ENCODE peak calls at places on chromosome 14, in six cellular contexts. One of them, this sample, is unnamed.

GRCh38 chr14:81384900-81385299 is 15.2 kb downstream of the STON2 start:
- DNase-seq in tibial artery: no peak
- DNase-seq in endothelial cell: no peak
- DNase-seq in nephron progenitor cell: no peak
- DNase-seq in lung: no peak
- DNase-seq in mucosa of descending colon: no peak
- DNase-seq in this sample: no peak

GRCh38 chr14:102933618-102934231 is 11.3 kb downstream of the AMN start:
- DNase-seq in tibial artery: no peak
- DNase-seq in endothelial cell: no peak
- DNase-seq in nephron progenitor cell: no peak
- DNase-seq in lung: no peak
- DNase-seq in mucosa of descending colon: no peak
- DNase-seq in this sample: no peak

GRCh38 chr14:64196668-64197411 is 97.3 kb downstream of the ESR2 start:
- DNase-seq in tibial artery: no peak
- DNase-seq in endothelial cell: peak; percentile 38
- DNase-seq in nephron progenitor cell: peak; percentile 71
- DNase-seq in lung: peak; percentile 62
- DNase-seq in mucosa of descending colon: peak; percentile 30
- DNase-seq in this sample: peak; percentile 46

GRCh38 chr14:68075382-68076029 is 255.9 kb downstream of the RAD51B start:
- DNase-seq in tibial artery: no peak
- DNase-seq in endothelial cell: no peak
- DNase-seq in nephron progenitor cell: no peak
- DNase-seq in lung: no peak
- DNase-seq in mucosa of descending colon: no peak
- DNase-seq in this sample: no peak

GRCh38 chr14:34981743-34982420 is 910 bp upstream of the SRP54 start:
- DNase-seq in tibial artery: peak; percentile 22
- DNase-seq in endothelial cell: peak; percentile 52
- DNase-seq in nephron progenitor cell: peak; percentile 40
- DNase-seq in lung: peak; percentile 31
- DNase-seq in mucosa of descending colon: peak; percentile 41
- DNase-seq in this sample: no peak

GRCh38 chr14:73230051-73230450 is 7.3 kb upstream of the PAPLN start:
- DNase-seq in tibial artery: no peak
- DNase-seq in endothelial cell: no peak
- DNase-seq in nephron progenitor cell: no peak
- DNase-seq in lung: no peak
- DNase-seq in mucosa of descending colon: no peak
- DNase-seq in this sample: no peak

GRCh38 chr14:56324831-56325230 is 206.6 kb downstream of the PELI2 start:
- DNase-seq in tibial artery: no peak
- DNase-seq in endothelial cell: no peak
- DNase-seq in nephron progenitor cell: no peak
- DNase-seq in lung: no peak
- DNase-seq in mucosa of descending colon: no peak
- DNase-seq in this sample: no peak

GRCh38 chr14:31834616-31835015 is 242.5 kb upstream of the ARHGAP5 start:
- DNase-seq in tibial artery: no peak
- DNase-seq in endothelial cell: no peak
- DNase-seq in nephron progenitor cell: no peak
- DNase-seq in lung: no peak
- DNase-seq in mucosa of descending colon: peak; percentile 8
- DNase-seq in this sample: no peak

GRCh38 chr14:55277972-55278740 is 6.9 kb downstream of the FBXO34 start:
- DNase-seq in tibial artery: no peak
- DNase-seq in endothelial cell: no peak
- DNase-seq in nephron progenitor cell: no peak
- DNase-seq in lung: no peak
- DNase-seq in mucosa of descending colon: no peak
- DNase-seq in this sample: no peak

GRCh38 chr14:73287071-73287470 is 49.8 kb downstream of the PAPLN start:
- DNase-seq in tibial artery: no peak
- DNase-seq in endothelial cell: no peak
- DNase-seq in nephron progenitor cell: no peak
- DNase-seq in lung: no peak
- DNase-seq in mucosa of descending colon: no peak
- DNase-seq in this sample: no peak

GRCh38 chr14:94640721-94641631 is 28.8 kb downstream of the SERPINA3 start:
- DNase-seq in tibial artery: no peak
- DNase-seq in endothelial cell: no peak
- DNase-seq in nephron progenitor cell: no peak
- DNase-seq in lung: no peak
- DNase-seq in mucosa of descending colon: no peak
- DNase-seq in this sample: no peak

GRCh38 chr14:103656758-103657133 is 27.7 kb downstream of the KLC1 start:
- DNase-seq in tibial artery: no peak
- DNase-seq in endothelial cell: no peak
- DNase-seq in nephron progenitor cell: no peak
- DNase-seq in lung: no peak
- DNase-seq in mucosa of descending colon: no peak
- DNase-seq in this sample: no peak

GRCh38 chr14:96090441-96091148 is 51.4 kb downstream of the C14orf132 start:
- DNase-seq in tibial artery: peak; percentile 48
- DNase-seq in endothelial cell: no peak
- DNase-seq in nephron progenitor cell: peak; percentile 37
- DNase-seq in lung: no peak
- DNase-seq in mucosa of descending colon: peak; percentile 59
- DNase-seq in this sample: no peak

GRCh38 chr14:100285021-100285912 is 21.0 kb downstream of the SLC25A29 start:
- DNase-seq in tibial artery: no peak
- DNase-seq in endothelial cell: peak; percentile 83
- DNase-seq in nephron progenitor cell: peak; percentile 86
- DNase-seq in lung: peak; percentile 68
- DNase-seq in mucosa of descending colon: peak; percentile 73
- DNase-seq in this sample: peak; percentile 92

GRCh38 chr14:24837280-24838046 is 203.5 kb upstream of the GZMB start:
- DNase-seq in tibial artery: no peak
- DNase-seq in endothelial cell: no peak
- DNase-seq in nephron progenitor cell: no peak
- DNase-seq in lung: no peak
- DNase-seq in mucosa of descending colon: no peak
- DNase-seq in this sample: no peak

GRCh38 chr14:68384881-68385280 is 408.0 kb downstream of the ZFP36L1 start:
- DNase-seq in tibial artery: no peak
- DNase-seq in endothelial cell: no peak
- DNase-seq in nephron progenitor cell: no peak
- DNase-seq in lung: no peak
- DNase-seq in mucosa of descending colon: no peak
- DNase-seq in this sample: no peak

GRCh38 chr14:52351561-52352491 is 37.7 kb downstream of the PTGER2 start:
- DNase-seq in tibial artery: no peak
- DNase-seq in endothelial cell: no peak
- DNase-seq in nephron progenitor cell: no peak
- DNase-seq in lung: no peak
- DNase-seq in mucosa of descending colon: peak; percentile 37
- DNase-seq in this sample: no peak

GRCh38 chr14:67622675-67623074 is 3.0 kb downstream of the ARG2 start:
- DNase-seq in tibial artery: peak; percentile 46
- DNase-seq in endothelial cell: peak; percentile 54
- DNase-seq in nephron progenitor cell: peak; percentile 10
- DNase-seq in lung: no peak
- DNase-seq in mucosa of descending colon: no peak
- DNase-seq in this sample: no peak

GRCh38 chr14:90426663-90427062 is 29.8 kb downstream of the CALM1 start:
- DNase-seq in tibial artery: no peak
- DNase-seq in endothelial cell: no peak
- DNase-seq in nephron progenitor cell: no peak
- DNase-seq in lung: no peak
- DNase-seq in mucosa of descending colon: peak; percentile 48
- DNase-seq in this sample: no peak

GRCh38 chr14:49796025-49796424 is 28.1 kb downstream of the KLHDC2 start:
- DNase-seq in tibial artery: no peak
- DNase-seq in endothelial cell: no peak
- DNase-seq in nephron progenitor cell: no peak
- DNase-seq in lung: no peak
- DNase-seq in mucosa of descending colon: no peak
- DNase-seq in this sample: no peak

GRCh38 chr14:86675059-86675458 is 1145.1 kb downstream of the FLRT2 start:
- DNase-seq in tibial artery: no peak
- DNase-seq in endothelial cell: no peak
- DNase-seq in nephron progenitor cell: no peak
- DNase-seq in lung: no peak
- DNase-seq in mucosa of descending colon: no peak
- DNase-seq in this sample: no peak

GRCh38 chr14:90556050-90556477 is 159.2 kb downstream of the CALM1 start:
- DNase-seq in tibial artery: no peak
- DNase-seq in endothelial cell: peak; percentile 24
- DNase-seq in nephron progenitor cell: peak; percentile 71
- DNase-seq in lung: no peak
- DNase-seq in mucosa of descending colon: peak; percentile 53
- DNase-seq in this sample: no peak

GRCh38 chr14:29584992-29585391 is 342.7 kb downstream of the PRKD1 start:
- DNase-seq in tibial artery: peak; percentile 69
- DNase-seq in endothelial cell: no peak
- DNase-seq in nephron progenitor cell: peak; percentile 12
- DNase-seq in lung: peak; percentile 61
- DNase-seq in mucosa of descending colon: peak; percentile 6
- DNase-seq in this sample: no peak

GRCh38 chr14:35576260-35576659 is 42.3 kb downstream of the INSM2 start:
- DNase-seq in tibial artery: no peak
- DNase-seq in endothelial cell: no peak
- DNase-seq in nephron progenitor cell: no peak
- DNase-seq in lung: no peak
- DNase-seq in mucosa of descending colon: no peak
- DNase-seq in this sample: no peak

GRCh38 chr14:74645244-74645643 is 33.2 kb upstream of the LTBP2 start:
- DNase-seq in tibial artery: no peak
- DNase-seq in endothelial cell: no peak
- DNase-seq in nephron progenitor cell: no peak
- DNase-seq in lung: no peak
- DNase-seq in mucosa of descending colon: no peak
- DNase-seq in this sample: no peak

GRCh38 chr14:52069617-52070431 is 965 bp upstream of the NID2 start:
- DNase-seq in tibial artery: no peak
- DNase-seq in endothelial cell: no peak
- DNase-seq in nephron progenitor cell: peak; percentile 64
- DNase-seq in lung: no peak
- DNase-seq in mucosa of descending colon: no peak
- DNase-seq in this sample: no peak

GRCh38 chr14:103140316-103141109 is 17.3 kb downstream of the TNFAIP2 start:
- DNase-seq in tibial artery: no peak
- DNase-seq in endothelial cell: no peak
- DNase-seq in nephron progenitor cell: no peak
- DNase-seq in lung: no peak
- DNase-seq in mucosa of descending colon: no peak
- DNase-seq in this sample: no peak

GRCh38 chr14:76181546-76181945 is 29.8 kb downstream of the GPATCH2L start:
- DNase-seq in tibial artery: no peak
- DNase-seq in endothelial cell: no peak
- DNase-seq in nephron progenitor cell: no peak
- DNase-seq in lung: no peak
- DNase-seq in mucosa of descending colon: no peak
- DNase-seq in this sample: no peak
- TF ChIP-seq CTCF in tibial artery: no peak
- TF ChIP-seq CTCF in endothelial cell: peak; percentile 50
- TF ChIP-seq CTCF in nephron progenitor cell: peak; percentile 14
- TF ChIP-seq CTCF in lung: no peak
- TF ChIP-seq CTCF in mucosa of descending colon: no peak
- TF ChIP-seq CTCF in this sample: no peak

GRCh38 chr14:23356662-23357061 is 4.0 kb upstream of the SLC22A17 start:
- DNase-seq in tibial artery: no peak
- DNase-seq in endothelial cell: no peak
- DNase-seq in nephron progenitor cell: no peak
- DNase-seq in lung: no peak
- DNase-seq in mucosa of descending colon: no peak
- DNase-seq in this sample: no peak
- TF ChIP-seq CTCF in tibial artery: no peak
- TF ChIP-seq CTCF in endothelial cell: no peak
- TF ChIP-seq CTCF in nephron progenitor cell: no peak
- TF ChIP-seq CTCF in lung: no peak
- TF ChIP-seq CTCF in mucosa of descending colon: no peak
- TF ChIP-seq CTCF in this sample: no peak

DNA sequence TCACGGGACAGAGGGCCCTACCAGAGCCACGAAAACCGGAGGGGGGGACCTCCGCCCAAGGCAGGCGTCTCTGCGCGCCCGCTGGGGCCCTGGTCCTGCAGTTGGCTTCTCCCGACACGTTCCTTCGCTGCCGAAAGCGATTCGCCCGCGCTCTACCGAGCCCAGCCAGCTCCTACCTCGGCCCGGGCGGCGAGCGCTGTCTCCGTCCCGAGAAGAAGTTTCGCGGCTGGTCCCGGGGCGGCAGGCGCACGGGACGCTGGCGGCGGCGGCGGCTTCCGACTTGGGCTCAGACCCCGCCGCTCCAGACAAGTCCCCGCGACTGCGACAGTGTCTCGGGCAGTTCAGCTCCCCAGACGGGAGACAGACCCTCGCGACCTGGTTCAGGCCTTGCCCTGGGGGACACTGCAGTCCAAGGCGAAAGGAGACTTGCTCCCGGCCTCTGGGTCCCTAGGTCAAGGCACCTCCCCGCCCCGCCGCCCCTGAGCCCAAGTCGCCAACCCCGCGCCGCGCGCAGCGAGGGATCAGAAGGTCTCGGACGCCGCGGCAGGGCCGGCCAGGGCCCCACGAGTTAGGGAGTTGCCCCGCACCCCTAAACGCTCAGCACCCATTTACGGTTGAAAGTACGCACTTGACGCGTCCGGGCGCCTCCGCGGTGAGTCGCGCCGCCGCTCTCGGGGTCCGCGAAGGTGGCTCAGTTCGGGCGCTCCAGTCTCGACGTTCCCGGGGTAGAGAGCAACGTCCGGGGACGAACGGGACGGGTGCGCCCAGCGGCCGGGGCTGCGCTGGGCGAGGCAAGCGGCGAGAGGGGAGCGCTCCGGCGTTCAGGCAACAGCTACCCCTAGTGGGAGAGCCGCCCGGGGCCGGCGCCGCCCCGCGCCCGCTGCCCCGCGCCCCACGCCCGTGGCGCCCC is 1.4 kb upstream of the DIO3 start:
- DNase-seq in tibial artery: no peak
- DNase-seq in endothelial cell: peak; percentile 55
- DNase-seq in nephron progenitor cell: peak; percentile 64
- DNase-seq in lung: no peak
- DNase-seq in mucosa of descending colon: peak; percentile 50
- DNase-seq in this sample: no peak
- TF ChIP-seq CTCF in tibial artery: no peak
- TF ChIP-seq CTCF in endothelial cell: no peak
- TF ChIP-seq CTCF in nephron progenitor cell: no peak
- TF ChIP-seq CTCF in lung: no peak
- TF ChIP-seq CTCF in mucosa of descending colon: no peak
- TF ChIP-seq CTCF in this sample: no peak

GRCh38 chr14:69399750-69400149 is 1.3 kb downstream of the SLC39A9 start:
- DNase-seq in tibial artery: no peak
- DNase-seq in endothelial cell: no peak
- DNase-seq in nephron progenitor cell: no peak
- DNase-seq in lung: no peak
- DNase-seq in mucosa of descending colon: no peak
- DNase-seq in this sample: no peak

GRCh38 chr14:69398818-69399210 is 322 bp downstream of the SLC39A9 start:
- DNase-seq in tibial artery: no peak
- DNase-seq in endothelial cell: peak; percentile 5
- DNase-seq in nephron progenitor cell: no peak
- DNase-seq in lung: no peak
- DNase-seq in mucosa of descending colon: peak; percentile 5
- DNase-seq in this sample: peak; percentile 63

GRCh38 chr14:69395929-69396328 is 2.2 kb downstream of the ERH start:
- DNase-seq in tibial artery: no peak
- DNase-seq in endothelial cell: no peak
- DNase-seq in nephron progenitor cell: no peak
- DNase-seq in lung: no peak
- DNase-seq in mucosa of descending colon: no peak
- DNase-seq in this sample: no peak

GRCh38 chr14:69400154-69400553 is 1.7 kb downstream of the SLC39A9 start:
- DNase-seq in tibial artery: no peak
- DNase-seq in endothelial cell: no peak
- DNase-seq in nephron progenitor cell: no peak
- DNase-seq in lung: no peak
- DNase-seq in mucosa of descending colon: no peak
- DNase-seq in this sample: no peak

GRCh38 chr14:69398053-69398817 is at the start of the genes ERH and SLC39A9:
- DNase-seq in tibial artery: peak; percentile 97
- DNase-seq in endothelial cell: peak; percentile 86
- DNase-seq in nephron progenitor cell: peak; percentile 92
- DNase-seq in lung: peak; percentile 98
- DNase-seq in mucosa of descending colon: peak; percentile 98
- DNase-seq in this sample: peak; percentile 83
- TF ChIP-seq CTCF in tibial artery: no peak
- TF ChIP-seq CTCF in endothelial cell: no peak
- TF ChIP-seq CTCF in nephron progenitor cell: no peak
- TF ChIP-seq CTCF in lung: no peak
- TF ChIP-seq CTCF in mucosa of descending colon: no peak
- TF ChIP-seq CTCF in this sample: no peak